ENCODE peak calls at places on chromosomes 5 and 9, in seven cellular contexts. L is stimulated activated CD8-positive, alpha-beta memory T cell treated with anti-CD3 and anti-CD28 coated beads, Interleukin-15, amount 100 ng/mL, for 4 hours; V is stimulated activated CD4-positive, alpha-beta T cell treated with anti-CD3 and anti-CD28 coated beads, Interleukin-1b, Interleukin-23, amount 100 ng/mL, for 24 hours; M is psoas muscle; U is T1000; C is transverse colon; W is effector CD4-positive, alpha-beta T cell. I is an unnamed sample.

GRCh38 chr9:124752967-124753366 is 18.1 kb downstream of the NR6A1 start:
- DNase-seq in W (no peak), L (no peak), C (no peak), M (no peak), V (no peak), U (no peak), I (no peak)

GRCh38 chr9:37542488-37542887 is 33.7 kb downstream of the FBXO10 start:
- DNase-seq in C (no peak), U (no peak), W (no peak), L (no peak), M (no peak), V (no peak), I (no peak)

GRCh38 chr5:172280937-172281336 is 2.6 kb downstream of the UBTD2 start:
- DNase-seq in C (no peak), W (no peak), U (no peak), M (no peak), L (no peak), V (no peak), I (no peak)

GRCh38 chr5:74164725-74165226 is 475.8 kb downstream of the ENC1 start:
- DNase-seq in C (no peak), U (no peak), W (no peak), M (peak), L (no peak), V (no peak), I (no peak)

GRCh38 chr5:95781101-95781583 is 41.4 kb downstream of the GLRX start:
- DNase-seq in U (peak), W (peak), V (peak), L (peak), M (peak), C (peak), I (peak)

GRCh38 chr9:108496866-108497265 is 358.9 kb downstream of the ACTL7B start:
- DNase-seq in U (no peak), M (no peak), W (no peak), V (no peak), L (no peak), C (no peak), I (no peak)

GRCh38 chr5:126446498-126447224 is 23.5 kb downstream of the GRAMD2B start:
- DNase-seq in U (no peak), W (no peak), M (no peak), C (peak), V (no peak), L (no peak), I (no peak)

GRCh38 chr9:84379740-84380139 is 39.2 kb upstream of the SLC28A3 start:
- DNase-seq in U (no peak), M (no peak), W (no peak), L (no peak), V (no peak), C (no peak), I (no peak)

GRCh38 chr5:14399054-14399657 is 182.4 kb upstream of the OTULINL start:
- DNase-seq in U (no peak), W (peak), L (no peak), V (no peak), C (no peak), M (no peak), I (no peak)

GRCh38 chr5:97501286-97501964 is 318.4 kb upstream of the RIOK2 start:
- DNase-seq in L (no peak), M (no peak), V (no peak), C (no peak), U (no peak), W (no peak), I (no peak)

GRCh38 chr9:114893622-114894021 is 36.8 kb downstream of the TNFSF8 start:
- DNase-seq in M (no peak), W (no peak), C (no peak), U (no peak), L (no peak), V (no peak), I (no peak)

GRCh38 chr9:127970401-127971313 is 10.1 kb downstream of the EEIG1 start:
- DNase-seq in L (no peak), M (no peak), U (no peak), V (no peak), W (peak), C (peak), I (no peak)

GRCh38 chr5:157994271-157994691 is 135.3 kb upstream of the CLINT1 start:
- DNase-seq in U (no peak), L (no peak), V (no peak), W (peak), C (no peak), M (no peak), I (no peak)

GRCh38 chr5:179271821-179272325 is 73.4 kb downstream of the ADAMTS2 start:
- DNase-seq in L (no peak), U (no peak), W (no peak), V (no peak), C (no peak), M (peak), I (no peak)

GRCh38 chr5:118326496-118327045 is 661.8 kb downstream of the DTWD2 start:
- DNase-seq in M (no peak), V (no peak), W (no peak), C (no peak), L (no peak), U (no peak), I (no peak)

GRCh38 chr9:114799441-114799840 is 6.4 kb downstream of the TNFSF15 start:
- DNase-seq in U (no peak), M (no peak), L (no peak), W (no peak), V (no peak), C (no peak), I (no peak)

GRCh38 chr9:8434621-8435020 is 635.0 kb upstream of the DMAC1 start:
- DNase-seq in U (no peak), L (no peak), W (no peak), C (no peak), M (no peak), V (no peak), I (no peak)

I was measured in NCI-H187.